ENCODE peak calls at places on chromosome 10, in eight cellular contexts. Z, X, T, S, W, J, F and L are unnamed samples.

GRCh38 chr10:1217237-1217587 is 161.0 kb downstream of the WDR37 start:
- DNase-seq in J (no peak), S (no peak), Z (no peak), W (no peak), T (no peak), F (no peak), X (no peak), L (no peak)

GRCh38 chr10:90592903-90593302 is 264.9 kb downstream of the HTR7 start:
- DNase-seq in S (no peak), J (no peak), Z (peak; percentile 19), W (peak; percentile 20), F (peak; percentile 51), X (no peak), T (peak; percentile 77), L (peak; percentile 46)

GRCh38 chr10:130038611-130039109 is 72.0 kb downstream of the C10orf143 start:
- DNase-seq in X (no peak), F (no peak), J (no peak), S (no peak), T (no peak), W (no peak), Z (no peak), L (peak; percentile 51)

GRCh38 chr10:69481280-69481679 is 30.0 kb downstream of the TSPAN15 start:
- DNase-seq in J (no peak), S (no peak), Z (no peak), F (no peak), W (peak; percentile 33), X (no peak), T (no peak), L (no peak)

GRCh38 chr10:62815373-62816111 is 624 bp downstream of the EGR2 start:
- DNase-seq in T (peak; percentile 16), Z (no peak), F (no peak), S (peak; percentile 17), X (no peak), J (peak; percentile 34), W (no peak), L (no peak)

GRCh38 chr10:123507298-123507697 is 158.9 kb upstream of the GPR26 start:
- DNase-seq in X (no peak), W (no peak), J (no peak), T (no peak), S (no peak), Z (no peak), F (no peak), L (no peak)

GRCh38 chr10:11697718-11698527 is 44.3 kb upstream of the ECHDC3 start:
- DNase-seq in X (no peak), S (no peak), T (no peak), Z (no peak), F (no peak), J (no peak), W (no peak), L (no peak)

GRCh38 chr10:9613338-9613737 is 1404.3 kb upstream of the CELF2 start:
- DNase-seq in S (no peak), X (no peak), Z (no peak), J (no peak), W (no peak), T (no peak), F (peak; percentile 16), L (no peak)

GRCh38 chr10:3526721-3527120 is 258.3 kb downstream of the KLF6 start:
- DNase-seq in T (peak; percentile 24), S (no peak), F (peak; percentile 91), X (no peak), J (no peak), Z (no peak), W (no peak), L (no peak)

GRCh38 chr10:27190508-27190907 is 35.4 kb downstream of the MASTL start:
- DNase-seq in F (no peak), X (no peak), J (no peak), W (no peak), Z (no peak), S (no peak), T (no peak), L (no peak)

GRCh38 chr10:116208999-116209398 is 64.0 kb downstream of the GFRA1 start:
- DNase-seq in W (no peak), X (no peak), Z (no peak), S (no peak), F (no peak), J (no peak), T (no peak), L (no peak)

GRCh38 chr10:58175990-58176910 is 91.4 kb downstream of the IPMK start:
- DNase-seq in T (peak; percentile 50), X (no peak), S (no peak), W (no peak), Z (no peak), J (no peak), F (peak; percentile 38), L (no peak)

GRCh38 chr10:79158402-79159097 is 89.8 kb downstream of the ZMIZ1 start:
- DNase-seq in X (peak; percentile 45), Z (no peak), W (no peak), F (no peak), T (no peak), J (no peak), S (no peak), L (no peak)

GRCh38 chr10:114163062-114163861 is 10.7 kb downstream of the CCDC186 start:
- DNase-seq in W (no peak), X (no peak), S (no peak), J (no peak), Z (no peak), T (no peak), F (no peak), L (no peak)

GRCh38 chr10:44902838-44903545 is 8.1 kb upstream of the TMEM72 start:
- DNase-seq in Z (no peak), S (no peak), W (no peak), T (no peak), J (no peak), X (no peak), F (no peak), L (no peak)

GRCh38 chr10:108911814-108912541 is 1011.3 kb downstream of the XPNPEP1 start:
- DNase-seq in F (peak; percentile 51), Z (peak; percentile 38), J (peak; percentile 59), T (peak; percentile 86), W (peak; percentile 27), S (no peak), X (peak; percentile 61), L (no peak)

GRCh38 chr10:62437696-62438095 is 63.5 kb downstream of the ZNF365 start:
- DNase-seq in F (peak; percentile 82), W (no peak), T (peak; percentile 78), J (no peak), Z (no peak), X (no peak), S (no peak), L (no peak)

GRCh38 chr10:131997366-131998049 is 15.8 kb upstream of the BNIP3 start:
- DNase-seq in Z (peak; percentile 59), X (peak; percentile 77), T (peak; percentile 90), J (peak; percentile 82), F (peak; percentile 90), S (no peak), W (no peak), L (peak; percentile 87)

GRCh38 chr10:74771054-74771453 is 55.3 kb upstream of the KAT6B start:
- DNase-seq in X (no peak), J (no peak), T (no peak), F (no peak), W (no peak), S (no peak), Z (no peak), L (no peak)

GRCh38 chr10:7444576-7445226 is 33.9 kb upstream of the SFMBT2 start:
- DNase-seq in Z (no peak), F (no peak), T (peak; percentile 13), W (no peak), J (no peak), S (no peak), X (no peak), L (no peak)

GRCh38 chr10:79449181-79450146 is 4.0 kb upstream of the ZCCHC24 start:
- DNase-seq in S (no peak), J (no peak), W (no peak), X (no peak), F (no peak), Z (no peak), T (no peak), L (no peak)

DNA sequence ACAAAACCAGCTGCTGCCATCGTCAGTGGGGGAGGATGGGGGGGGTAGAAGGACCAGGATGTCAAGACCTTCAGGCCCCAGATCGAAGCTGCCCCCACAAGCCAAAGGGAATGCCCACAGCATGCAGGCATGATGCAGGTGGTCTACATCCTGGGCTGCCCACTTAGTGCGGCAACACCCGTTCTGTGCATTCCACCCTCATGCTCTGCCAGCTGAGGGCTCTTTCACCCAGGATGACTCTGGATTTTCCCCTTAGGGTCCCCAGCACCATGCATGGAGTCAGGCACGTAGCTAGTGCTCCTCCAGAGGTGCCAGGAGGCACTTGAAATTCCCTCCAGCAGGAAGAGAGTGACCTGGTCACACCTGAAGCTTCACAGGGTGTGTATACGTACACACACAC is 66.2 kb downstream of the SH3PXD2A start:
- DNase-seq in T (no peak), J (no peak), Z (peak; percentile 4), X (no peak), S (no peak), W (no peak), F (no peak), L (no peak)
- H3K4me1 ChIP-seq in T (peaks cover 45% of the 10 kb centered on the region), J (peaks cover under 1% of the 10 kb centered on the region), Z (peaks cover 61% of the 10 kb centered on the region), X (no peaks in the 10 kb centered on the region), S (no peaks in the 10 kb centered on the region), W (peaks cover 14% of the 10 kb centered on the region), F (peaks cover 3% of the 10 kb centered on the region), L (peaks cover 15% of the 10 kb centered on the region)

DNA sequence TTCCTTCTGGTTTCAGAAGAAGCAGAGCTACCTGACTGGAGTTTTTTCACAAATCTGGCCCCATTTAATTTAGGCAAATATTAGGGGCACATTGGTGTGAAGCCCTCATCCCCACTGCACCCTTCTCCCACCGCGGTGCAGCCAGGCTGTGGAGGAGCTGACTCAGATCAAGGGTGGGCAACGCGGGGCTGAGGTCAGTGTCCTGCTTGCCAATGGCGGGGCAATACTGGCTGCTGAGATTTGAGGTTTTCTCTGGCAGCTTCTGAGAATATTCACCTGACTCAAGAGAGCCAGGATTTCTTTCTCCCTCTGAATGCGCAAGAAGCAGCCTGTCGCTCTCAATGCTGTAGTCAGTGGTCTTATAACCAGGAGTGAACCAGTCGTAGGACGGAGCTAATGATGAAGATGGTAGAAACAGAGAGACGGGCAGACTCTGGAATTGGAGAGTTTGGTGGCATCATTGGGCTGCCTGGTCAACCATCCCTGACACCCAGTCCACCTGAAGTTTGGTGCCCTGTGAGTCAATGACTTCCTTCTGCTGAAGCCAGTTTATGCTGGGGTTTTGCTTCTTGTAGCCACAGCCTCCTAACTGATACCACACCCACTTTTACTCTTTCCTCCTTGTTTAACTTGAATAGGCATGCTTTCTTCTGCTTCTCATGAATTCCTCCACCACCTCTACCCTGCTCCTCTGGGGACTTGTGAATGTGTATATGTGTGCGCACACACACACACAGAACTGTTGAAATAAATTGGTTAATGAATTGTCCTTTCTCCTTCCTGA is 123.7 kb upstream of the CTBP2 start:
- DNase-seq in X (no peak), S (no peak), F (no peak), W (no peak), Z (no peak), T (no peak), J (no peak), L (no peak)
- H3K4me3 ChIP-seq in X (no peak overlapping the region), S (no peak overlapping the region), F (no peak overlapping the region), W (no peak overlapping the region), Z (no peak overlapping the region), T (no peak overlapping the region), J (no peak overlapping the region), L (no peak overlapping the region)

GRCh38 chr10:119917777-119918176 is 25.2 kb downstream of the SEC23IP start:
- DNase-seq in F (peak; percentile 23), T (no peak), J (no peak), X (no peak), Z (no peak), W (no peak), S (no peak), L (no peak)
- TF ChIP-seq CTCF in F (peak; percentile 28), T (no peak), J (no peak), X (no peak), Z (no peak), W (no peak), S (no peak), L (no peak)

GRCh38 chr10:122140941-122141623 is 130.0 kb upstream of the BTBD16 start:
- DNase-seq in J (peak; percentile 83), S (no peak), W (peak; percentile 92), F (peak; percentile 94), Z (peak; percentile 93), X (peak; percentile 96), T (peak; percentile 73), L (peak; percentile 96)
- H3K4me1 ChIP-seq in J (peaks cover 23% of the 10 kb centered on the region), S (no peaks in the 10 kb centered on the region), W (peaks cover 66% of the 10 kb centered on the region), F (peaks cover 25% of the 10 kb centered on the region), Z (peaks cover 78% of the 10 kb centered on the region), X (peaks cover 35% of the 10 kb centered on the region), T (peaks cover 27% of the 10 kb centered on the region), L (peaks cover 48% of the 10 kb centered on the region)